ENCODE peak calls at places on chromosome 3, in six cellular contexts. S, I, N, L, V and E are unnamed samples.

GRCh38 chr3:6120786-6121185 is 740.1 kb upstream of the GRM7 start:
- DNase-seq in S (no peak), I (no peak), N (no peak), L (no peak), V (no peak), E (no peak)

GRCh38 chr3:22249658-22250057 is 498.6 kb upstream of the ZNF385D start:
- DNase-seq in S (no peak), I (no peak), N (no peak), L (no peak), V (no peak), E (no peak)

GRCh38 chr3:119293761-119294401 is at the start of gene ARHGAP31:
- DNase-seq in S (peak; percentile 49), I (peak; percentile 65), N (peak; percentile 41), L (peak; percentile 93), V (peak; percentile 71), E (peak; percentile 93)

GRCh38 chr3:157311633-157312365 is 124.9 kb upstream of the PTX3 start:
- DNase-seq in S (no peak), I (no peak), N (no peak), L (no peak), V (no peak), E (no peak)

GRCh38 chr3:52429031-52429430 is 15.9 kb downstream of the SEMA3G start:
- DNase-seq in S (no peak), I (no peak), N (no peak), L (no peak), V (no peak), E (peak; percentile 38)

GRCh38 chr3:111895079-111895478 is 36.0 kb downstream of the PHLDB2 start:
- DNase-seq in S (no peak), I (no peak), N (no peak), L (no peak), V (no peak), E (no peak)

GRCh38 chr3:40166997-40167396 is 142.5 kb upstream of the EIF1B start:
- DNase-seq in S (no peak), I (no peak), N (no peak), L (no peak), V (no peak), E (no peak)

GRCh38 chr3:125148836-125149235 is 63.7 kb downstream of the SLC12A8 start:
- DNase-seq in S (no peak), I (no peak), N (no peak), L (no peak), V (peak; percentile 41), E (peak; percentile 91)

GRCh38 chr3:45978348-45978747 is 17.3 kb downstream of the FYCO1 start:
- DNase-seq in S (no peak), I (peak; percentile 96), N (no peak), L (no peak), V (peak; percentile 89), E (no peak)

GRCh38 chr3:21750831-21751391 is at the start of gene ZNF385D:
- DNase-seq in S (no peak), I (no peak), N (no peak), L (peak; percentile 93), V (no peak), E (no peak)

GRCh38 chr3:45008117-45008516 is 18.0 kb upstream of the CLEC3B start:
- DNase-seq in S (no peak), I (no peak), N (no peak), L (no peak), V (no peak), E (no peak)

GRCh38 chr3:8204846-8205624 is 296.6 kb upstream of the LMCD1 start:
- DNase-seq in S (no peak), I (no peak), N (no peak), L (no peak), V (no peak), E (no peak)

GRCh38 chr3:16873872-16874271 is 10.9 kb upstream of the PLCL2 start:
- DNase-seq in S (no peak), I (no peak), N (no peak), L (no peak), V (no peak), E (no peak)

GRCh38 chr3:129611812-129612349 is 5.4 kb upstream of the PLXND1 start:
- DNase-seq in S (no peak), I (no peak), N (no peak), L (no peak), V (no peak), E (no peak)

GRCh38 chr3:100093826-100094225 is 20.5 kb downstream of the FILIP1L start:
- DNase-seq in S (no peak), I (no peak), N (no peak), L (no peak), V (no peak), E (no peak)

GRCh38 chr3:43378066-43378935 is 92.0 kb downstream of the SNRK start:
- DNase-seq in S (peak; percentile 52), I (peak; percentile 75), N (peak; percentile 65), L (peak; percentile 91), V (peak; percentile 55), E (peak; percentile 82)

GRCh38 chr3:15575446-15575845 is 25.9 kb downstream of the HACL1 start:
- DNase-seq in S (no peak), I (no peak), N (no peak), L (no peak), V (no peak), E (no peak)

GRCh38 chr3:174859756-174860155 is 622 bp downstream of the NAALADL2 start:
- DNase-seq in S (no peak), I (no peak), N (no peak), L (no peak), V (no peak), E (no peak)

GRCh38 chr3:21435871-21436270 is 315.1 kb downstream of the ZNF385D start:
- DNase-seq in S (no peak), I (no peak), N (no peak), L (no peak), V (no peak), E (no peak)

GRCh38 chr3:99915911-99916310 is 98.2 kb downstream of the CMSS1 start:
- DNase-seq in S (no peak), I (no peak), N (no peak), L (no peak), V (no peak), E (no peak)

GRCh38 chr3:40713306-40713705 is 188.5 kb downstream of the ZNF621 start:
- DNase-seq in S (no peak), I (no peak), N (no peak), L (peak; percentile 75), V (no peak), E (no peak)

GRCh38 chr3:160434071-160434470 is 15.5 kb downstream of the TRIM59 start:
- DNase-seq in S (no peak), I (no peak), N (no peak), L (no peak), V (no peak), E (no peak)

GRCh38 chr3:43005253-43005652 is 26.1 kb downstream of the GASK1A start:
- DNase-seq in S (no peak), I (no peak), N (no peak), L (no peak), V (no peak), E (no peak)

GRCh38 chr3:23041918-23042696 is 161.0 kb upstream of the UBE2E2 start:
- DNase-seq in S (no peak), I (no peak), N (no peak), L (no peak), V (no peak), E (no peak)

GRCh38 chr3:88002448-88002847 is 56.4 kb downstream of the CGGBP1 start:
- DNase-seq in S (no peak), I (no peak), N (no peak), L (no peak), V (no peak), E (no peak)

GRCh38 chr3:15409239-15409638 is 18.1 kb downstream of the METTL6 start:
- DNase-seq in S (no peak), I (no peak), N (no peak), L (no peak), V (no peak), E (no peak)

GRCh38 chr3:138479355-138479964 is 45.0 kb downstream of the ESYT3 start:
- DNase-seq in S (no peak), I (no peak), N (peak; percentile 25), L (no peak), V (no peak), E (no peak)

DNA sequence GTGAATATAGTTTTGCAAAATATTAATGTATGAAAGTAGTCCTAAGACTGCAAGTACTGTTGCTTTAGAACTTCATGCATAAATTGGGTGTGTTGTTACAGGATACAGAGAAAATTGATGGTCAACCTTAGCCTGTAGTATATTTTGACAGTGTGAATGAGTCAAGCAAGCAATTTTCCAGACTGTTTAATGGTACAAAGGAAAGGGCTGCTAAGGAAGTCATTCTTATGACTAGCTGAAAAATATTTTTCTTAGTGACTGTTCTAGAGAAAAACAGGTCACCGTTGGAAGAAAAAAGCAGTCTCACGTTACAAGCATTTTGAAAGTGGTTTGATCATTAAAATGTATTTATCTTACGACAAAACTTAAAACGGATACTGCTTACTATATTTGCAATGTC is 49.2 kb downstream of the MBNL1 start:
- DNase-seq in S (no peak), I (no peak), N (no peak), L (no peak), V (no peak), E (no peak)
- TF ChIP-seq POLR2AphosphoS5 in S (no peak), I (peak; percentile 8), N (no peak), L (no peak), V (no peak), E (no peak)

DNA sequence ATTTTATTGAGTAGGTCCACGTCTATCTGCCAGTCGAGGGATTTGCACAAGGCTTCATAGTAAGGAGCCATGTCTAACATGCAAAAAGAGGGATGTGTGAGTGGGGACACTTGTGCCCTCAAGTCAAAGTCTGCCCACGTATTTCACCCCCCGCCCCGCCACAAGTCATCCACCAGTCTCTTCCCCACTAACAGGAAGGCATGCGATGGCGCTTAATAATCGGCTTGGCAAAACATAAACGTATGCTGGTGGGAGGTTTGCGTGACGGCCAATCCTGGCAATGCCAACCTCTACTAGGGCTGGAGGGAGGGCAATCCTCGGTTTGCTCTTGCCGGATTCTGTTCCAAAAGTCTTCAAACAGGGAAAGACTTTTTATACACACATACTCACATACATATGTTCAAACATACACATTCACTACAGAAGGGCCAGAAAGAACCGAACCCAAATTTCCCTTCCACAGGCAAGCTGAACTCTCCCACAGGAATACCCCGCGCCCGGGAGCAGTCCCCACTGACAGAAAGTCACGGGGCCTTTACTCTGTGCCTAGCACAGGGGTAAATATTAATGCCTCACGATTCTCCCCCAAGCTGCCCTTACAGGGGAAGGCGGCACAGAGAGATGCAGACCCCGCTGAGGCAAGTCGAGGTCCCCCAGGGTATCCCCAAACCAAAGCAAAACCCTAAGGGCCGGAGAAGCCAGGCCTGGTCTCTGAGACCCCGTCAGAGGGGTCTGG is 675 bp downstream of the PSMD6 start:
- DNase-seq in S (no peak), I (no peak), N (peak; percentile 5), L (no peak), V (no peak), E (peak; percentile 76)
- TF ChIP-seq POLR2A in S (no peak), I (no peak), N (no peak), L (no peak), V (no peak), E (no peak)

GRCh38 chr3:114078126-114078525 is 21.6 kb downstream of the QTRT2 start:
- DNase-seq in S (no peak), I (no peak), N (no peak), L (no peak), V (no peak), E (no peak)
- TF ChIP-seq POLR2AphosphoS5 in S (no peak), I (no peak), N (no peak), L (no peak), V (no peak), E (no peak)

DNA sequence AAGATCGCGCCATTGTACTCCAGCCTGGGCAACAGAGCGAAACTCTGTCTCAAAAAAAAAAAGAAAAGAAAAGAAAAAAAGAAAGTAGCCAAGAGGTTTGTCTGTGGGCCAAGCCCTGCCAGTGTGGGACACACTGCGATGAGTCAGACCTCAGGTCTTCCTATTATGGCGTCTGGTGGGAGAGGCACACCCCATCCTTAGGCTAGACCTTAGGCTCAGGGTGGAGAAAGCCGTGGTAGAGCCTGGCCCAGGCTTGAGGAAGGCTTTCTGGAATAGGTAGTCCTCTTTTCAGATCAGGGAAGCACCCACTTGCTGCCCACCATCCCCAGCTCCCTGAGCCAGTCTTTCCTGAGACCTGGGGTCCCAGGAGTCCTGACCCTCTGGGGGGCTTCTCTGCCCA is 6.0 kb downstream of the HEMK1 start:
- DNase-seq in S (no peak), I (no peak), N (no peak), L (no peak), V (no peak), E (no peak)
- TF ChIP-seq POLR2A in S (no peak), I (no peak), N (no peak), L (no peak), V (no peak), E (no peak)